ENCODE peak calls at places on chromosomes 7 and 10, in five cellular contexts. E, H, N, J and Y are unnamed samples.
A peak's percentile ranks its signal among the peaks of the same experiment; 100 is the strongest.

GRCh38 chr10:36681751-36682633 is 443.4 kb upstream of the ANKRD30A start:
- DNase-seq in E (peak; percentile 67), H (no peak), N (no peak), J (peak; percentile 3), Y (no peak)

GRCh38 chr10:59360605-59361515 is 1.5 kb downstream of the FAM13C start:
- DNase-seq in E (no peak), H (no peak), N (no peak), J (no peak), Y (no peak)

GRCh38 chr7:137935849-137936508 is 65.9 kb downstream of the CREB3L2 start:
- DNase-seq in E (no peak), H (no peak), N (no peak), J (no peak), Y (peak; percentile 28)

GRCh38 chr7:139613971-139614411 is 90.5 kb downstream of the CLEC2L start:
- DNase-seq in E (no peak), H (no peak), N (no peak), J (no peak), Y (no peak)

GRCh38 chr10:101141622-101142532 is 10.8 kb downstream of the TLX1 start:
- DNase-seq in E (peak; percentile 72), H (peak; percentile 82), N (peak; percentile 74), J (peak; percentile 71), Y (peak; percentile 4)

GRCh38 chr10:114893248-114893647 is 44.7 kb upstream of the TRUB1 start:
- DNase-seq in E (peak; percentile 15), H (peak; percentile 61), N (peak; percentile 55), J (peak; percentile 20), Y (no peak)

GRCh38 chr10:13956826-13957225 is 370.1 kb downstream of the PRPF18 start:
- DNase-seq in E (peak; percentile 80), H (no peak), N (no peak), J (peak; percentile 5), Y (no peak)

GRCh38 chr10:61987951-61988379 is 86.5 kb downstream of the ARID5B start:
- DNase-seq in E (peak; percentile 29), H (no peak), N (no peak), J (no peak), Y (peak; percentile 97)

GRCh38 chr7:34371922-34372321 is 286.1 kb upstream of the NPSR1 start:
- DNase-seq in E (no peak), H (no peak), N (no peak), J (no peak), Y (no peak)

GRCh38 chr10:100829103-100829870 is 83.5 kb upstream of the SLF2 start:
- DNase-seq in E (no peak), H (no peak), N (peak; percentile 36), J (no peak), Y (no peak)

DNA sequence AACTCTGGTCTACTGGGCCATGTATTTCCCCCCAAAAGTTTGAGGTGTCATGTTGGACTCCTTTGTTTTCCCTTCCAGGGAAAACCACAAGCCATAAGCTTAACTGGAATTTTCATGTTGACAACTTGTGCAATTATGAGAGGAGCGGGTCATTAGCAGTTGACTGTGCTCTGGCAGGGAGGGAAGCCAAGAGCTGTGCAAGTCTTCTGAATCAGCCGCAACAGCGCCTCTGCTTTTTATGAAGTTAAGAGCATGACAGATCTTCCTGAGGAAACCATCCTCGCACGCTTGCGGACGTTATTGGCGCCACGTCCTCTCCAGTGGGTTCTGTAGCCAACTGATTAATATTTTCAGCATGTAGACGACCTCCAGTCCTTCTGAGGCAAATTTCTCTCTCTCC is 148.7 kb upstream of the MKI67 start:
- DNase-seq in E (no peak), H (no peak), N (no peak), J (no peak), Y (no peak)
- TF ChIP-seq RFX5 in E (no peak), H (no peak), N (no peak), J (no peak), Y (no peak)

GRCh38 chr10:79384773-79385391 is 37.6 kb downstream of the PPIF start:
- DNase-seq in E (no peak), H (no peak), N (no peak), J (no peak), Y (no peak)

GRCh38 chr10:79385804-79386531 is 38.7 kb downstream of the PPIF start:
- DNase-seq in E (no peak), H (no peak), N (no peak), J (no peak), Y (no peak)

GRCh38 chr10:79386637-79387465 is 39.6 kb downstream of the PPIF start:
- DNase-seq in E (no peak), H (no peak), N (no peak), J (no peak), Y (no peak)

GRCh38 chr10:79383974-79384606 is 36.8 kb downstream of the PPIF start:
- DNase-seq in E (no peak), H (no peak), N (no peak), J (no peak), Y (no peak)

DNA sequence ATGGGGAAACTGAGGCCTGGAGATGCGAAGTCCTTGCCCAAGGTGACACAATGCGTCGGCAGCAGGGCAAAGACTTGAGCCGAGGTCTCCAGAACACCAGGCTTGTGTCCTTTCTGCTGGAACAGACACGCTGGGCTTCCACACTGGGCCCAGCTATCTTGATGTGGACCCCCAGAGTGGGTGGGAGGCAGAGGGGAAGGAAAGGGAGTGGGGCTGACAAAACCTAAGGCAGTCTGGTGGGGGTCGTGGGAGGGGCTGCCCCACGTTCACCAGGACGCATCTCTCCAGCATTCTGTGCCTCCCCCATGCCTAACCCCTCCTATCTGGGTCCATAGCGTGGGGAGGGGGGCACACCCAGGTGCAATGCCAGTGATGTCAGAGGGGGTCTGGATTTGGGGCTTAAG is 38.1 kb downstream of the PPIF start:
- DNase-seq in E (no peak), H (no peak), N (no peak), J (no peak), Y (no peak)
- TF ChIP-seq BHLHE40 in E (no peak), H (no peak), N (no peak), J (no peak), Y (no peak)

GRCh38 chr10:77862595-77862994 is 64.0 kb downstream of the DLG5 start:
- DNase-seq in E (peak; percentile 32), H (no peak), N (no peak), J (no peak), Y (no peak)
- TF ChIP-seq RFX5 in E (no peak), H (no peak), N (no peak), J (no peak), Y (no peak)

GRCh38 chr10:122087436-122087835 is 98.5 kb downstream of the TACC2 start:
- DNase-seq in E (no peak), H (no peak), N (no peak), J (no peak), Y (no peak)
- TF ChIP-seq BHLHE40 in E (no peak), H (no peak), N (no peak), J (no peak), Y (no peak)

DNA sequence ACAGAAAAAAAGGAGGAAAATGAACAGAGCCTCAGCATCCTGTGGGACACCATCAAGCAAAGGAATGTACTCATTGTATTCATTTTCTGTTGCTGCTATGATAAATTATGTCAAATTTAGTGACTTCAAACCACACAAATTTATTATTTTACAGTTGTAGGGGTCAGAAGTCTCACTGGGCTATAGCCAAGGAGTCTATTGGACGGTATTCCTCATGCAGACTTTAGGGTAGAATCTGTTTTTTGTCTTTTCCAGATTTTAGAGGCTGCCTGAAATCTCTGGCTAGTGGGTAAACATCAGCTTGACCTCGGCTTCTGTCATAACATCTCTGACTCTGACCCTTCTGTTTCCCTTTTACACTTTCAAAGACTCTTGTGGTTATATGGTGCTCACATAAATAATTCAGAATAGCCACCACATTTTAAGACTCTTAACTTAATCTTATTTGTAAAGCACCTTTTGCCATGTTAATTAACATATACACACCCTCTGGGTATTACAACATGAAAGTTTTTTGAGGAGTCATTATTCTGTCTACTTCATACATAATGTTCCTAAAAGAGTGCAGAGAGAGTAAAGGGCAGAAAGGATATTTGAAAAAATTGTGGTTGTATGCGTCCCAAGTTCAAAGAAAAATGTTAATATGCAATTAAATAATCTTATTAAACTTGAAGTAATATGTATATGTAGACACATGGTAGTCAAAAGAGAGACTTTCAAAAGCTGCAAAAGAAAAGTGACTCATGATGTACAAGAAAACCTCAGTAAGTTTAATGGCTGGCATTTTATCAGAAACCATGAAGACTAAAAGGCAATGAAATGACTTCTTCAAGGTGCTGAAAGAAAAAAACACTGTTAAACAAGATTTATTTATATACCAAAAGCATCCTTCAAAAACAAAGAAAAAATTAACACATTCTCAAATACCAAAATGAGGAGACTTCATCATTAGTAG is 70.8 kb upstream of the MEOX2 start:
- DNase-seq in E (no peak), H (no peak), N (no peak), J (no peak), Y (no peak)
- TF ChIP-seq RFX5 in E (no peak), H (no peak), N (no peak), J (no peak), Y (no peak)

DNA sequence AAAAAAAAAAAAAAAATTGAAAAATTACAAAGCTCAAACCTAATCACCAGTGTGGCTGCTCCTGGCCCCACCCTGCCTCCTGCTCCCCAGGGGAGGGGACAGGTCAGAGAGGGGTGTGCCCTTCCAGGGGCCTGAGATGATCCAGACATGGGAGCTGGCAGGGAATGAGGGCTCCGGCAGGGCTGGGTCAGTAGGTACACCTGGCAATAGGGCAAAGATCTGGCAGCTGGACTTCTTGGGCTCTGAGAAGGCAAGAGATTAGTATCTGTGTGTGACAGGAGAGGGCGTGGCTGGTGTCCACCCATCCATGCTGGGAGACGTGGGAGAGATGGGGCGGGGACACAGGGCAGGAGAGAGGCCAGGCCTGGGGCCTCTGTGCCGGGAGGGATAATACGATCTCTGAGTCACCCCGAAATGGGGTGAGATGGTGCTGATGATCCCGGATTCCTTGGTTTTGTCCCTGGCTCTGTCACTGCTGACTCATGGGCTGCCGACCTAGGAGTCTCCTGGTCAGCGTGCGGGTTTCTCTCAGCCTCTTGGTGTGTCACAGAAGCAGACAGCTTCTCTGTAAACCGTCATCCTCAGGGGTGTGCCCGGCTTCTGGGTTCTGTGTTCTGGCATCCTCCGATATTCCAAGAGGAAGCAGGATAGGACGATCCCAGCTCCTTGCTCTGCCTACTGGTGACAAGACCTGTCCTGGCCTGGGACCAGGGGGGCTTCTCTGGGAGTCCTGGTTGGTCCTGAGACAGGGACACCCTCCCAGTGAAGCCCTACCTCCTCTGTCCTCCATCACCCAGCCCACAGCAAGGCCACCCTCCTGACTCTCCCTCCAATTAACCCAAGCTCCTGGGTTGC is 8.2 kb upstream of the CLDN4 start:
- DNase-seq in E (peak; percentile 97), H (peak; percentile 91), N (peak; percentile 99), J (peak; percentile 50), Y (no peak)
- TF ChIP-seq BHLHE40 in E (peak; percentile 76), H (no peak), N (no peak), J (no peak), Y (no peak)